ENCODE peak calls at places on chromosomes 6 and 20, in five cellular contexts. K is cardiac muscle cell, A is BE2C, I is RWPE2, H is mammary epithelial cell. E is an unnamed sample. For H3K36me3, the result is how much of the 10 kb centered on the place peaks cover.

GRCh38 chr6:157994126-157994795 is 12.6 kb downstream of the SYNJ2 start:
- DNase-seq in K (no peak), H (no peak), A (no peak), I (no peak), E (no peak)

GRCh38 chr6:148118303-148118702 is 224.3 kb upstream of the SASH1 start:
- DNase-seq in A (no peak), I (no peak), K (no peak), H (no peak), E (no peak)

GRCh38 chr20:34637245-34638185 is 39.4 kb downstream of the PIGU start:
- DNase-seq in A (no peak), K (peak), H (peak), I (no peak), E (no peak)

GRCh38 chr6:169247991-169248390 is 5.7 kb downstream of the THBS2 start:
- DNase-seq in I (no peak), K (no peak), H (no peak), A (no peak), E (no peak)

GRCh38 chr6:90103056-90103793 is 193.4 kb downstream of the BACH2 start:
- DNase-seq in K (no peak), A (no peak), I (no peak), H (no peak), E (no peak)

GRCh38 chr6:19781269-19781668 is 55.9 kb upstream of the ID4 start:
- DNase-seq in A (no peak), H (no peak), I (no peak), K (no peak), E (no peak)

GRCh38 chr20:709421-709820 is 33.8 kb upstream of the SCRT2 start:
- DNase-seq in I (no peak), H (peak), A (peak), K (peak), E (no peak)

GRCh38 chr6:108176281-108177089 is 10.7 kb downstream of the NR2E1 start:
- DNase-seq in I (no peak), K (no peak), A (no peak), H (no peak), E (no peak)

GRCh38 chr6:157182503-157183254 is 140.6 kb downstream of the TMEM242 start:
- DNase-seq in K (no peak), I (no peak), H (no peak), A (no peak), E (no peak)

DNA sequence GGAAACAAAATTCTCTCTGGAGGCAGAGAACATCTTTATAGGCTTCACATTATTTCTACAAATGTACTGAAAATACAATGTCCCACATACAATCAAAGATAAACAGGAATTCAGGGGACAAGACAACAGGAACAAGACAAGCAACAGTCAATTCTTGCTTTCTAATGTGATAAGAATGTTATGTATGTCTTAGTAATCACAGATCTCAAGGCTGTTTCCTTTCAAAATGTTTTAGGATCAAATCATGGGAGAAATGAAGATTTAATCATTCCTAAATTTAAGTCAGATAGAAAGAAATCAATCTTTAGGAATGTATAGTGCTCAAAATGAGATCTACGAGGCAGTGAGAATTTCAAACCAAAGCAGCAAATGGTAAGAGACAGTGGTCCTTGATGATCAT is 32.1 kb downstream of the NEDD9 start:
- DNase-seq in K (no peak), I (no peak), A (no peak), H (no peak), E (no peak)
- H3K4me3 ChIP-seq in K (no peak), I (no peak), A (no peak), H (no peak), E (no peak)

DNA sequence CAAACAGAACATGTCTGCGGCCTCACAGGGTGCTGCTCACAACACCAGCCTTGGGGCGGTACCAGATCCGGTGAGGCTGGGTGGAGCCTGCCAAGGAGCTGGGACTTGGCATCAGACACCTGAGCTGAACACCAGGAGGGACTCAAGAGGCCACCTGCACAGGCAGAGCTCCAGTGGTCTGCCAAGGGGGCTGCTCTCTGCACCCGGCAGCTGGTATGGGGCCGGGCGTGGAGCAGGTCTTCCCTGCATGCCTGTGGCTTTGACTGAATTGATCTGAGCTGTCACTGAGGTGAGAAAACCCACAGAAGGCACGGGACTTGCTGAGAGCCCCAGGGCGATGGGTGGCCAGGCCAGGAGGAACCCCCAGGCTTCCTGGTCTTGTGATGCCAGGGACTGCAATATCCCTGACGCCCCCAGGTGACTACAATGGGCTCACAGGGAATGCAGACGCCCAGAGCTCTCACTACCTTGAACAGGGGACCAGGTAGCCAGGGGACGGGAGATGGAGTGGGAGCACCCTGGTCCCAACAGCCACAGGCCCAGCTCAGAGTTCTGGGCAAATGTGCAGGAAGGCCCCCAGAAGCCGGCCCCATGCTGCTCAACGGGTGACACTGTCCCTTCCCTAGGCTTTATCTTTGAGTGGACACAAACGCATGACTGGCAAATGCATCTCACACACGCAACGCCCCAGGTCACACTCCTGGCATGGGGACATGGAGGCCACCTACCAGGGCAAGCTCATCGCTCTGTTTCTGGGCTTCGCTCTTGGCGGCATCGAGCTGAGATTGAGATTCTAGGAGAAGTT is 48.2 kb downstream of the DSTN start:
- DNase-seq in K (no peak), I (no peak), H (no peak), A (no peak), E (no peak)
- H3K36me3 ChIP-seq in K (under half), I (under half), H (under half), A (under half), E (under half)

GRCh38 chr6:84976516-84977420 is 212.4 kb upstream of the TBX18 start:
- DNase-seq in H (no peak), A (no peak), K (peak), I (no peak), E (no peak)

GRCh38 chr6:84979541-84979940 is 215.1 kb upstream of the TBX18 start:
- DNase-seq in H (no peak), A (no peak), K (peak), I (no peak), E (no peak)
- H3K4me3 ChIP-seq in H (no peak), A (no peak), K (no peak), I (no peak), E (no peak)

GRCh38 chr20:17953935-17954334 is 14.7 kb downstream of the SNX5 start:
- DNase-seq in I (no peak), A (no peak), K (no peak), H (no peak), E (no peak)
- H3K36me3 ChIP-seq in I (half or more), A (half or more), K (half or more), H (half or more), E (half or more)

GRCh38 chr6:71419217-71419953 is 130.8 kb downstream of the OGFRL1 start:
- DNase-seq in H (no peak), I (no peak), K (no peak), A (no peak), E (no peak)
- H3K4me3 ChIP-seq in H (peak), I (peak), K (peak), A (peak), E (peak)

GRCh38 chr6:97067045-97067444 is 142.5 kb downstream of the KLHL32 start:
- DNase-seq in A (no peak), H (no peak), K (no peak), I (no peak), E (no peak)
- H3K36me3 ChIP-seq in A (under half), H (under half), K (under half), I (under half), E (under half)

DNA sequence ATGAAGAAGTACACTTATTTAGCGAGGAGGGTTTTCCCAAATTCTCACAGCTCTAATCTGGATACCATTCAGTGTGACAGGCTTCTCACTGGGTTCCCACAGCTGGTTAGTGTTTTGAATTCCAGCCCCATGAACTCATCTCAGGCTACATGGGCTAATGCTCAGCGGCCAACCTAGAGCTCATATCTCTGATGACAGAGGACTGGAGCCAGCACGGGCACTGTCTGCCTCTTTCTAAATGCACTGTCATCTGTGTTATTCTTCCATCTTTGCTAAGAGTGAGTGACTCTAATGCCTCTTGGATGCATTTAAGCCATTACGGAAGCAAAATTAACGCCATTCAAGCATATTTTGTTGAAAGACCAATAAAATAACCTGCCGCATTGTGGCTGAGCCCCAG is 308.9 kb upstream of the JAG1 start:
- DNase-seq in H (peak), A (no peak), K (peak), I (no peak), E (peak)
- H3K4me3 ChIP-seq in H (no peak), A (no peak), K (no peak), I (no peak), E (no peak)

GRCh38 chr6:170358496-170358895 is 51.9 kb downstream of the FAM120B start:
- DNase-seq in H (no peak), I (no peak), K (no peak), A (no peak), E (no peak)
- H3K36me3 ChIP-seq in H (under half), I (under half), K (under half), A (under half), E (under half)

DNA sequence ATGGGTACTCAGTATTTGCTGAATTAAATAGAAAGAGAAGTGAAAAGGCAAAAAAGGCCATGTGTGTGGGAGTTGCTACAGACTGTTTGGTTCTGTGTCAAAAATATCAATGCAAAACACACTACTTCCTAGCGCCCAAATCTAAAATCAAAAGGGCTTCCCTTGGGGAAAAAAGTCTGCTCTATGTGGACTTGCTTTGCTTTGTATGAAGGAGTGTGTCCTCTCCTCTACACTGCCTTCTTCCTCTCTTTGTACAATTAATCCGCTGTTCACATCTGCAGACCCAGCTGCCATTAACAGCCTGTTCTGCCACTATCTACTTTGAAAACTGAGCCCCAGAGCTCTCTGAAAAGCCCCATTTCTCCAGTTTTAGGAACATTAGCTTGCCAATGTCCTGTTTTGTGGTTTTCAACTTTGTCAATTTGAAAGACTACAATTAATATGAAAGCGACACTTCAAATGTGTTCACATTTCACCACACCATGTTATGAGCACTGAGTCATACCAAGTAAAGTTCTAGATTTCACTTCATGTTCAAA is 102.9 kb downstream of the KIF13A start:
- DNase-seq in H (no peak), A (no peak), I (no peak), K (no peak), E (no peak)
- H3K4me3 ChIP-seq in H (no peak), A (no peak), I (no peak), K (no peak), E (no peak)

DNA sequence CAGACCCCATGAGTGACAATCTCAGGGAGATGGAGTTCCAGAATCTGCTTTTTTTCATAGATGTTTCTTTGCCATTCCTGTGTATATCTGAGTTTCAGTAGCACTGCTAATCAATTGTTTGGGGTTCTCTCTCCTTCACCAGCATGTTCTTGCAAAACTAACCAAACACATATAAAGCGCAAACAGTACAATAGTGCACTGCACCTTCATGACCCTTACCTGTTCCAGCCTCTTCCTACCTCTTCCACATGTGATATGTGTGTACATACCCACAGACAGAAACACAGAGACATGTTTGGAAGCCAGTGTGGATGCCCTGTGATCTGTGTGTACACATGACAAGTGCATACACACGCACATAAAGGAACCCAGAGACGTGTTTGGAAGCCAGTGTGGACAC is 1.8 kb upstream of the CEP43 start:
- DNase-seq in I (no peak), H (no peak), A (no peak), K (no peak), E (no peak)
- H3K36me3 ChIP-seq in I (under half), H (under half), A (under half), K (under half), E (under half)

E was measured in MG63.